ENCODE peak calls at places on chromosome 6, in six cellular contexts. R, N, Q, P, M and W are unnamed samples.

GRCh38 chr6:97394160-97394748 is 111.2 kb upstream of the MMS22L start:
- DNase-seq in R (peak; percentile 59), N (peak; percentile 75), Q (no peak), P (peak; percentile 73), M (no peak), W (no peak)

GRCh38 chr6:11210386-11211138 is 21.9 kb downstream of the NEDD9 start:
- DNase-seq in R (no peak), N (no peak), Q (no peak), P (no peak), M (no peak), W (no peak)

GRCh38 chr6:134453792-134454510 is 136.0 kb upstream of the SGK1 start:
- DNase-seq in R (no peak), N (no peak), Q (no peak), P (no peak), M (no peak), W (no peak)

GRCh38 chr6:111952821-111953535 is 79.7 kb upstream of the FYN start:
- DNase-seq in R (no peak), N (no peak), Q (no peak), P (peak; percentile 66), M (no peak), W (no peak)

GRCh38 chr6:144683216-144684070 is 398.3 kb downstream of the UTRN start:
- DNase-seq in R (no peak), N (no peak), Q (no peak), P (peak; percentile 35), M (no peak), W (no peak)

GRCh38 chr6:133242761-133243590 is 1.8 kb downstream of the EYA4 start:
- DNase-seq in R (no peak), N (no peak), Q (peak; percentile 82), P (no peak), M (no peak), W (no peak)

GRCh38 chr6:105898286-105898685 is 187.8 kb upstream of the PRDM1 start:
- DNase-seq in R (no peak), N (no peak), Q (no peak), P (peak; percentile 35), M (no peak), W (no peak)

GRCh38 chr6:13496508-13497180 is 9.2 kb upstream of the GFOD1 start:
- DNase-seq in R (no peak), N (peak; percentile 59), Q (no peak), P (peak; percentile 41), M (no peak), W (no peak)

GRCh38 chr6:113854531-113855499 is 2.3 kb upstream of the MARCKS start:
- DNase-seq in R (peak; percentile 95), N (peak; percentile 79), Q (peak; percentile 83), P (peak; percentile 75), M (peak; percentile 82), W (peak; percentile 44)

GRCh38 chr6:139030539-139030938 is 2.0 kb downstream of the ABRACL start:
- DNase-seq in R (no peak), N (no peak), Q (no peak), P (no peak), M (no peak), W (no peak)

GRCh38 chr6:117449549-117450439 is 24.1 kb upstream of the ROS1 start:
- DNase-seq in R (peak; percentile 36), N (peak; percentile 91), Q (no peak), P (peak; percentile 93), M (no peak), W (peak; percentile 53)

GRCh38 chr6:46221221-46221793 is 50.5 kb upstream of the ENPP5 start:
- DNase-seq in R (no peak), N (peak; percentile 52), Q (no peak), P (peak; percentile 58), M (no peak), W (no peak)

GRCh38 chr6:134503542-134504281 is 185.8 kb upstream of the SGK1 start:
- DNase-seq in R (no peak), N (no peak), Q (no peak), P (peak; percentile 11), M (no peak), W (no peak)

GRCh38 chr6:117440558-117441525 is 15.1 kb upstream of the ROS1 start:
- DNase-seq in R (no peak), N (peak; percentile 72), Q (no peak), P (peak; percentile 78), M (no peak), W (no peak)

GRCh38 chr6:45115696-45116095 is 212.4 kb upstream of the RUNX2 start:
- DNase-seq in R (no peak), N (peak; percentile 67), Q (no peak), P (peak; percentile 30), M (no peak), W (no peak)

GRCh38 chr6:125075741-125076481 is 77.7 kb upstream of the TPD52L1 start:
- DNase-seq in R (no peak), N (no peak), Q (no peak), P (no peak), M (no peak), W (no peak)

GRCh38 chr6:2855061-2855519 is 13.4 kb upstream of the SERPINB1 start:
- DNase-seq in R (no peak), N (peak; percentile 85), Q (no peak), P (no peak), M (no peak), W (no peak)

GRCh38 chr6:111950661-111951426 is 77.6 kb upstream of the FYN start:
- DNase-seq in R (no peak), N (peak; percentile 47), Q (no peak), P (peak; percentile 27), M (no peak), W (no peak)

GRCh38 chr6:82781805-82782204 is 283.8 kb downstream of the UBE3D start:
- DNase-seq in R (no peak), N (no peak), Q (no peak), P (no peak), M (no peak), W (no peak)

GRCh38 chr6:137043710-137044365 is 927 bp downstream of the IL20RA start:
- DNase-seq in R (peak; percentile 16), N (peak; percentile 43), Q (peak; percentile 47), P (peak; percentile 52), M (no peak), W (no peak)

GRCh38 chr6:135006386-135006914 is 48.2 kb downstream of the HBS1L start:
- DNase-seq in R (no peak), N (peak; percentile 40), Q (no peak), P (peak; percentile 18), M (no peak), W (no peak)

GRCh38 chr6:42314571-42314950 is 96.9 kb upstream of the MRPS10 start:
- DNase-seq in R (no peak), N (no peak), Q (no peak), P (no peak), M (no peak), W (no peak)

GRCh38 chr6:28254340-28254618 is 2.2 kb upstream of the ZKSCAN4 start:
- DNase-seq in R (no peak), N (no peak), Q (no peak), P (no peak), M (no peak), W (no peak)
- H3K4me3 ChIP-seq in R (no peak overlapping the region), N (no peak overlapping the region), Q (no peak overlapping the region), P (no peak overlapping the region), M (no peak overlapping the region), W (no peak overlapping the region)

GRCh38 chr6:118735320-118735719 is 83.9 kb upstream of the CEP85L start:
- DNase-seq in R (no peak), N (peak; percentile 37), Q (no peak), P (peak; percentile 8), M (no peak), W (no peak)
- TF ChIP-seq CTCF in R (peak; percentile 59), N (peak; percentile 66), Q (peak; percentile 23), P (peak; percentile 47), M (no peak), W (peak; percentile 31)

DNA sequence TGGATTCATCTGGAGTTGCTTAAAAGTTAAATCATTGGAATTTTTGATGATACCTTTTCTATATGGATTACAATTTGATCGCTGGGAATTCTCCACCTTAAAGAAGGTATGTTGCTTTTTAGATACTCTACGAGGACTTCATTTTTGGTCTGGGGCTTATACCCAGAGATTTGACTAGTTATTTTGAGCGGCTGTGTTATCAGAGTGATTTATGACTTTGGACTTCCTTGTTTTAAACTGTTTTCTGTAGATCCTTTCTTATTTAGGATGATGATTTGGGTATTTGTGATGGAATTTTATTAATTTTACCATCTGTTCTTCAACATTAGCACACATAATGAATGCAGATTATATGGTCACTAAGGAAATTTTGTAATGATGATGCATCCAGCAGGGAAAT is 75.2 kb downstream of the SOX4 start:
- DNase-seq in R (no peak), N (no peak), Q (no peak), P (no peak), M (no peak), W (no peak)
- H3K4me3 ChIP-seq in R (no peak overlapping the region), N (no peak overlapping the region), Q (no peak overlapping the region), P (no peak overlapping the region), M (no peak overlapping the region), W (no peak overlapping the region)

GRCh38 chr6:87155272-87155919 is at the start of gene ZNF292:
- DNase-seq in R (peak; percentile 99), N (peak; percentile 98), Q (peak; percentile 98), P (peak; percentile 96), M (peak; percentile 98), W (peak; percentile 92)
- TF ChIP-seq CTCF in R (no peak), N (no peak), Q (no peak), P (peak; percentile 0), M (no peak), W (peak; percentile 19)

GRCh38 chr6:89375427-89375868 is 22.9 kb upstream of the UBE2J1 start:
- DNase-seq in R (peak; percentile 91), N (no peak), Q (peak; percentile 85), P (no peak), M (no peak), W (no peak)

GRCh38 chr6:89368107-89368506 is 15.6 kb upstream of the UBE2J1 start:
- DNase-seq in R (peak; percentile 66), N (peak; percentile 75), Q (peak; percentile 68), P (peak; percentile 71), M (peak; percentile 72), W (peak; percentile 76)

GRCh38 chr6:89372506-89372901 is 20.0 kb upstream of the UBE2J1 start:
- DNase-seq in R (no peak), N (no peak), Q (no peak), P (no peak), M (no peak), W (no peak)

GRCh38 chr6:89369009-89369408 is 16.5 kb upstream of the UBE2J1 start:
- DNase-seq in R (peak; percentile 64), N (peak; percentile 63), Q (peak; percentile 61), P (peak; percentile 63), M (peak; percentile 84), W (no peak)

DNA sequence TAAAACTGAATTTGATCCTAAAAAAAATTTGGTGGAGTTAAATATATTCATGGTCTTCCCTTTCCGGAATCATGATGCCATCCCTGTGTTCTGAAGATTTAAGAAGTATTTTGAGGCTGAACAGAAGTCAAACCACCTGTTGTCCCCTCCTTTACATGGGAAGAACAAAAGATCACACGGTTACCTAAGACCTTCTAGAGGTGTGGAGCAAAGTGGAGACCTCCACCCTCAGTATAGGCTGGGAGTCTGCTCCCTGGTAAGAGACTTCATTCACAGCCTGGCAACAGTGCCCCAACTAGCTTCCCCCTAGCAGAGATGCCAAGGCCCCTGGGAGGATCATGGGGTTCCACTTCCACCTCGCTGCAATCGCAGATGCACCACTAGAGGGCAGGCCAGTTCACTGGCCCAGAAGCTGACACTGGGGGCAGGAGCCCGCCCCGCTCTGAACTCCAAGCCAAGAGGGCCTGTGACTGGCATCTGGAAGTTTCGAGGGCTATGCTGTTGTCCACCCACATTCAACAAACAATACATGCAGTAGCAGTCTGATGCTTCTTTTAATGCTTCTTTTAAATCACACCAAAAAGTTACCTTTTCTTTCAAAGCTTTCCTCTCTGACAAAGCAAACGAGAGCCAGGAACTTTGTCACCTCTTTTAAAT is 19.5 kb upstream of the UBE2J1 start:
- DNase-seq in R (peak; percentile 76), N (peak; percentile 59), Q (peak; percentile 88), P (peak; percentile 48), M (peak; percentile 81), W (peak; percentile 84)
- H3K4me3 ChIP-seq in R (no peak overlapping the region), N (no peak overlapping the region), Q (no peak overlapping the region), P (no peak overlapping the region), M (no peak overlapping the region), W (no peak overlapping the region)

GRCh38 chr6:36594029-36594815 is at the start of gene SRSF3:
- DNase-seq in R (peak; percentile 100), N (peak; percentile 99), Q (peak; percentile 98), P (peak; percentile 98), M (peak; percentile 98), W (peak; percentile 98)
- TF ChIP-seq CTCF in R (peak; percentile 65), N (peak; percentile 43), Q (peak; percentile 51), P (peak; percentile 54), M (peak; percentile 51), W (peak; percentile 57)